ENCODE peak calls at places on chromosomes 4 and X, in four cellular contexts. One of them, this sample, is unnamed.

GRCh38 chr4:156190606-156191005 is 236.9 kb upstream of the CTSO start:
- DNase-seq in heart right ventricle: no peak
- DNase-seq in ovary: no peak
- DNase-seq in mucosa of descending colon: no peak
- DNase-seq in this sample: no peak

GRCh38 chr4:185093573-185093972 is 49.5 kb upstream of the SLC25A4 start:
- DNase-seq in heart right ventricle: no peak
- DNase-seq in ovary: no peak
- DNase-seq in mucosa of descending colon: no peak
- DNase-seq in this sample: no peak

GRCh38 chr4:1712216-1713002 is at the start of gene SLBP:
- DNase-seq in heart right ventricle: peak; percentile 96
- DNase-seq in ovary: peak; percentile 96
- DNase-seq in mucosa of descending colon: peak; percentile 99
- DNase-seq in this sample: peak; percentile 65

GRCh38 chr4:37828843-37829242 is 2.4 kb downstream of the PGM2 start:
- DNase-seq in heart right ventricle: no peak
- DNase-seq in ovary: no peak
- DNase-seq in mucosa of descending colon: no peak
- DNase-seq in this sample: no peak

GRCh38 chr4:124433500-124433899 is 279.0 kb downstream of the ANKRD50 start:
- DNase-seq in heart right ventricle: no peak
- DNase-seq in ovary: no peak
- DNase-seq in mucosa of descending colon: peak; percentile 25
- DNase-seq in this sample: no peak

GRCh38 chr4:8319731-8320385 is 50.3 kb downstream of the HTRA3 start:
- DNase-seq in heart right ventricle: peak; percentile 66
- DNase-seq in ovary: peak; percentile 38
- DNase-seq in mucosa of descending colon: no peak
- DNase-seq in this sample: no peak

GRCh38 chr4:172826866-172827265 is 341.7 kb upstream of the GALNT7 start:
- DNase-seq in heart right ventricle: no peak
- DNase-seq in ovary: no peak
- DNase-seq in mucosa of descending colon: no peak
- DNase-seq in this sample: no peak

GRCh38 chrX:31237189-31237588 is 165.3 kb upstream of the FTHL17 start:
- DNase-seq in heart right ventricle: no peak
- DNase-seq in ovary: no peak
- DNase-seq in mucosa of descending colon: no peak
- DNase-seq in this sample: no peak

GRCh38 chr4:8910822-8911310 is 39.2 kb upstream of the HMX1 start:
- DNase-seq in heart right ventricle: no peak
- DNase-seq in ovary: no peak
- DNase-seq in mucosa of descending colon: no peak
- DNase-seq in this sample: no peak

GRCh38 chr4:5839751-5840674 is 52.9 kb downstream of the CRMP1 start:
- DNase-seq in heart right ventricle: peak; percentile 65
- DNase-seq in ovary: peak; percentile 45
- DNase-seq in mucosa of descending colon: peak; percentile 64
- DNase-seq in this sample: no peak

GRCh38 chr4:5836943-5837342 is 55.9 kb downstream of the CRMP1 start:
- DNase-seq in heart right ventricle: no peak
- DNase-seq in ovary: no peak
- DNase-seq in mucosa of descending colon: no peak
- DNase-seq in this sample: no peak

GRCh38 chr4:5842456-5842855 is 50.4 kb downstream of the CRMP1 start:
- DNase-seq in heart right ventricle: no peak
- DNase-seq in ovary: no peak
- DNase-seq in mucosa of descending colon: no peak
- DNase-seq in this sample: no peak

GRCh38 chr4:5843573-5844239 is 49.2 kb downstream of the CRMP1 start:
- DNase-seq in heart right ventricle: no peak
- DNase-seq in ovary: no peak
- DNase-seq in mucosa of descending colon: no peak
- DNase-seq in this sample: no peak

GRCh38 chr4:5839332-5839731 is 53.6 kb downstream of the CRMP1 start:
- DNase-seq in heart right ventricle: no peak
- DNase-seq in ovary: no peak
- DNase-seq in mucosa of descending colon: no peak
- DNase-seq in this sample: no peak
- H3K36me3 ChIP-seq in heart right ventricle: no peaks in the 10 kb centered on the region
- H3K36me3 ChIP-seq in ovary: no peaks in the 10 kb centered on the region
- H3K36me3 ChIP-seq in mucosa of descending colon: no peaks in the 10 kb centered on the region
- H3K36me3 ChIP-seq in this sample: no peaks in the 10 kb centered on the region

GRCh38 chrX:9586992-9587392 is 122.1 kb downstream of the TBL1X start:
- DNase-seq in heart right ventricle: peak; percentile 13
- DNase-seq in ovary: no peak
- DNase-seq in mucosa of descending colon: no peak
- DNase-seq in this sample: no peak
- TF ChIP-seq CTCF in heart right ventricle: no peak
- TF ChIP-seq CTCF in ovary: no peak
- TF ChIP-seq CTCF in mucosa of descending colon: no peak
- TF ChIP-seq CTCF in this sample: no peak

GRCh38 chrX:133655262-133655913 is 240.1 kb upstream of the GPC4 start:
- DNase-seq in heart right ventricle: no peak
- DNase-seq in ovary: no peak
- DNase-seq in mucosa of descending colon: no peak
- DNase-seq in this sample: peak; percentile 61

GRCh38 chrX:133655914-133656265 is 240.6 kb upstream of the GPC4 start:
- DNase-seq in heart right ventricle: no peak
- DNase-seq in ovary: no peak
- DNase-seq in mucosa of descending colon: no peak
- DNase-seq in this sample: no peak

GRCh38 chrX:133660356-133660755 is 245.1 kb upstream of the GPC4 start:
- DNase-seq in heart right ventricle: no peak
- DNase-seq in ovary: no peak
- DNase-seq in mucosa of descending colon: no peak
- DNase-seq in this sample: no peak

GRCh38 chrX:133657455-133657854 is 242.2 kb upstream of the GPC4 start:
- DNase-seq in heart right ventricle: no peak
- DNase-seq in ovary: no peak
- DNase-seq in mucosa of descending colon: no peak
- DNase-seq in this sample: no peak

GRCh38 chrX:133658244-133658911 is 243.1 kb upstream of the GPC4 start:
- DNase-seq in heart right ventricle: no peak
- DNase-seq in ovary: no peak
- DNase-seq in mucosa of descending colon: no peak
- DNase-seq in this sample: no peak
- H3K4me3 ChIP-seq in heart right ventricle: no peak overlapping the region
- H3K4me3 ChIP-seq in ovary: no peak overlapping the region
- H3K4me3 ChIP-seq in mucosa of descending colon: no peak overlapping the region
- H3K4me3 ChIP-seq in this sample: no peak overlapping the region

GRCh38 chrX:53631156-53631555 is 55.4 kb downstream of the HUWE1 start:
- DNase-seq in heart right ventricle: no peak
- DNase-seq in ovary: no peak
- DNase-seq in mucosa of descending colon: no peak
- DNase-seq in this sample: no peak

DNA sequence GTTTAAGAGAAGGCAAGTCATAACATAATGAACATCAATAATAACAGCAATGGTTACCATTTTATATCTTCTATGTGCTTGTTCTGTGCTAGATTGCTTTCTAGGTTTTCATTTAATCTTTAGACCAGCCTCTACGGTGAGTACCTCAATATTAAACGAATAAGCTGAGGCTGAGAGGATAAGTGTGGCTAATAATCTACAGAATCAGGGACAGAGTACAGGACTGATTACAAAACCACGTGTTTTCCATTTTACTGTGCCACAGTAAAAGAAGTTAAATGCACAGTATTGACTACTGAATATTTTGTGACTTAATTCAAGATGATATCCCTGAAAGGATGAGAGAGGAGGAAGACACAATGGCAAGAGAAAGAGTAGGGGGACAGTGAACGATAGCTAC is 56.3 kb downstream of the HUWE1 start:
- DNase-seq in heart right ventricle: no peak
- DNase-seq in ovary: no peak
- DNase-seq in mucosa of descending colon: no peak
- DNase-seq in this sample: no peak
- H3K36me3 ChIP-seq in heart right ventricle: no peaks in the 10 kb centered on the region
- H3K36me3 ChIP-seq in ovary: no peaks in the 10 kb centered on the region
- H3K36me3 ChIP-seq in mucosa of descending colon: no peaks in the 10 kb centered on the region
- H3K36me3 ChIP-seq in this sample: no peaks in the 10 kb centered on the region

GRCh38 chr4:49036528-49036927 is 50.5 kb downstream of the CWH43 start:
- DNase-seq in heart right ventricle: no peak
- DNase-seq in ovary: no peak
- DNase-seq in mucosa of descending colon: no peak
- DNase-seq in this sample: no peak

DNA sequence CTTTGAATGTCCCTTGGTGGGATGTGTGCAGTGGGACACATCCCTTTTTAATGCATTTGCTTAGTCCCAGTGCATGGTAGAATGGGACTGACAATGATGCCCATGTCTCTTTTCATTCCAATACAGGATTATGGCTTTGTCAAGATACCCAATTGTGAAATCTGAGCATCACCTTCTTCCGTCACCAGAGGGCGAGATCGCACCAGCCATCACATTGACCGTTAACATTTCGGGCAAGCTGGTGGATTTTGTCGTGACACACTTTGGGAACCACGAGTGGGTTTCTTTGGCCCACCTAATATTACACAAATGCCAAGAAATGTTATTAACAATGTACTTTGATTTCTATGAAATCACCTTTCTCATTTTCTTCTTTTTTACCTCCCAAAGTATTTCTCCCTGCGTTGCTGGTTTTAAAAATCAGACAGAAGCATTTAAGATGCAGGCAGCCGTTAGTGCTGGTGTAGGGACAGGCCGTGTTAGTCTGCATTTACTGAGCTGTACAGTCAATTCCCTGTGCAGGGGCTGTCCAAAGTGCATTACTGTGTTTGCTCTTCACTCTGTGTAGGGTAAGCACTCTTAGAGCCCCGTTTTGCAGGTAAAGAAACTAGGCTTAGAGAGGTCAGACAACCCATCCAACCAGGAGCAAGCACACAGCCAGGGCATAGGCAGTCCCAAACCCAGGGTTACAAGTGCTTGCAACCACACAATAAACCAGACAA is 46.5 kb downstream of the CWH43 start:
- DNase-seq in heart right ventricle: no peak
- DNase-seq in ovary: no peak
- DNase-seq in mucosa of descending colon: no peak
- DNase-seq in this sample: no peak
- TF ChIP-seq CTCF in heart right ventricle: peak; percentile 53
- TF ChIP-seq CTCF in ovary: no peak
- TF ChIP-seq CTCF in mucosa of descending colon: no peak
- TF ChIP-seq CTCF in this sample: peak; percentile 63

GRCh38 chr4:25564836-25565235 is 90.8 kb upstream of the SLC34A2 start:
- DNase-seq in heart right ventricle: no peak
- DNase-seq in ovary: no peak
- DNase-seq in mucosa of descending colon: no peak
- DNase-seq in this sample: no peak
- H3K4me3 ChIP-seq in heart right ventricle: no peak overlapping the region
- H3K4me3 ChIP-seq in ovary: no peak overlapping the region
- H3K4me3 ChIP-seq in mucosa of descending colon: no peak overlapping the region
- H3K4me3 ChIP-seq in this sample: no peak overlapping the region

GRCh38 chr4:7023901-7024300 is 19.3 kb upstream of the TADA2B start:
- DNase-seq in heart right ventricle: no peak
- DNase-seq in ovary: no peak
- DNase-seq in mucosa of descending colon: no peak
- DNase-seq in this sample: no peak

GRCh38 chr4:7026107-7026506 is 17.1 kb upstream of the TADA2B start:
- DNase-seq in heart right ventricle: no peak
- DNase-seq in ovary: no peak
- DNase-seq in mucosa of descending colon: no peak
- DNase-seq in this sample: no peak

GRCh38 chr4:7023486-7023885 is 19.7 kb upstream of the TADA2B start:
- DNase-seq in heart right ventricle: no peak
- DNase-seq in ovary: no peak
- DNase-seq in mucosa of descending colon: no peak
- DNase-seq in this sample: no peak

GRCh38 chr4:7024336-7024890 is 18.8 kb upstream of the TADA2B start:
- DNase-seq in heart right ventricle: no peak
- DNase-seq in ovary: no peak
- DNase-seq in mucosa of descending colon: no peak
- DNase-seq in this sample: no peak

DNA sequence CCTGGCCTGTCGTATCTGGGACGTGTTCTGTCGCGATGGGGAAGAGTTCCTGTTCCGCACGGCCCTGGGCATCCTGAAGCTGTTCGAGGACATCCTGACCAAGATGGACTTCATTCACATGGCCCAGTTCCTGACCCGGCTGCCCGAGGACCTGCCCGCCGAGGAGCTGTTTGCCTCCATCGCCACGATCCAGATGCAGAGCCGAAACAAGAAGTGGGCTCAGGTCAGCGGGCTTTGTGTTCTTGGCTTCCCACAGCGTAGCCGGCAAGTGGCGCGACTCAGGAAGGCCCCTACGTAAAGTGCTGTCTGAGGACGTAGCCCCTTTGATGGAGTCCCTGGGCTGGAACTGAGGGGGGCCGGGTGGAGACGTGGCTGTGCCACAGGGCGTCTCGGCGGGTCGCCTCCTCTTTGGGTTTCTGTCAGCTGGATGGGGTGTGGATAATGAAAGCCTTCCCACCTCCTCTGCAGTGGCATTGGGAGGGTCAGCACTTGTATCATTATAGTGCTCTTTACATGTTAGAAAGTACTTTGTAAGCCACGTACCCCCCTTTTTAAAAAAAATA is 18.1 kb upstream of the TADA2B start:
- DNase-seq in heart right ventricle: no peak
- DNase-seq in ovary: no peak
- DNase-seq in mucosa of descending colon: no peak
- DNase-seq in this sample: no peak
- H3K36me3 ChIP-seq in heart right ventricle: no peaks in the 10 kb centered on the region
- H3K36me3 ChIP-seq in ovary: no peaks in the 10 kb centered on the region
- H3K36me3 ChIP-seq in mucosa of descending colon: peaks cover 4% of the 10 kb centered on the region
- H3K36me3 ChIP-seq in this sample: peaks cover 4% of the 10 kb centered on the region

GRCh38 chr4:108834787-108835384 is 72.0 kb upstream of the ETNPPL start:
- DNase-seq in heart right ventricle: no peak
- DNase-seq in ovary: no peak
- DNase-seq in mucosa of descending colon: no peak
- DNase-seq in this sample: no peak

GRCh38 chr4:108834167-108834566 is 71.3 kb upstream of the ETNPPL start:
- DNase-seq in heart right ventricle: no peak
- DNase-seq in ovary: no peak
- DNase-seq in mucosa of descending colon: no peak
- DNase-seq in this sample: peak; percentile 19

GRCh38 chr4:108830509-108831244 is 67.8 kb upstream of the ETNPPL start:
- DNase-seq in heart right ventricle: peak; percentile 39
- DNase-seq in ovary: no peak
- DNase-seq in mucosa of descending colon: no peak
- DNase-seq in this sample: no peak

GRCh38 chr4:108829981-108830492 is 67.2 kb upstream of the ETNPPL start:
- DNase-seq in heart right ventricle: no peak
- DNase-seq in ovary: no peak
- DNase-seq in mucosa of descending colon: no peak
- DNase-seq in this sample: no peak

GRCh38 chr4:108833041-108833440 is 70.2 kb upstream of the ETNPPL start:
- DNase-seq in heart right ventricle: no peak
- DNase-seq in ovary: no peak
- DNase-seq in mucosa of descending colon: no peak
- DNase-seq in this sample: no peak
- TF ChIP-seq CTCF in heart right ventricle: no peak
- TF ChIP-seq CTCF in ovary: no peak
- TF ChIP-seq CTCF in mucosa of descending colon: no peak
- TF ChIP-seq CTCF in this sample: peak; percentile 32